ENCODE peak calls at places on chromosomes 2 and 18, in nine cellular contexts. K is HT1080; E is activated gamma-delta T cell treated with Interleukin-2 at 50 U/mL for 16 hours; B is left ventricle myocardium superior; T is T follicular helper cell; Y is RPMI8226; U is lower lobe of right lung; I is stimulated activated CD4-positive, alpha-beta T cell treated with anti-CD3 and anti-CD28 coated beads, Interleukin-2, amount 100 ng/mL, for 48 hours; J is aorta. X is an unnamed sample.

GRCh38 chr18:644395-645004 is 13.0 kb upstream of the TYMS start:
- DNase-seq in T (no peak), K (peak), Y (peak), E (no peak), B (no peak), J (no peak), U (no peak), I (no peak), X (no peak)

GRCh38 chr2:149597050-149598013 is 9.8 kb upstream of the MMADHC start:
- DNase-seq in I (peak), Y (peak), B (no peak), K (peak), E (peak), T (peak), U (no peak), J (no peak), X (no peak)

GRCh38 chr2:9123069-9123468 is 83.5 kb upstream of the ASAP2 start:
- DNase-seq in B (no peak), Y (no peak), T (no peak), I (no peak), U (no peak), E (no peak), K (no peak), J (no peak), X (no peak)

GRCh38 chr2:43034921-43035320 is 191.5 kb downstream of the ZFP36L2 start:
- DNase-seq in T (no peak), U (no peak), J (peak), E (no peak), Y (no peak), K (no peak), I (no peak), B (no peak), X (no peak)

GRCh38 chr2:144504191-144504590 is 15.7 kb downstream of the ZEB2 start:
- DNase-seq in Y (no peak), T (no peak), U (no peak), I (no peak), B (no peak), J (no peak), K (no peak), E (no peak), X (no peak)

GRCh38 chr18:67669993-67670671 is 153.6 kb upstream of the DSEL start:
- DNase-seq in E (no peak), J (no peak), T (no peak), I (no peak), U (no peak), B (no peak), K (no peak), Y (no peak), X (no peak)

GRCh38 chr2:193141-193552 is 70.7 kb downstream of the SH3YL1 start:
- DNase-seq in U (no peak), T (no peak), B (no peak), I (no peak), K (peak), E (peak), Y (no peak), J (no peak), X (no peak)

GRCh38 chr2:240143801-240144648 is 3.6 kb upstream of the OTOS start:
- DNase-seq in U (peak), B (peak), Y (peak), I (peak), J (peak), K (peak), E (peak), T (peak), X (peak)

GRCh38 chr2:189379731-189380261 is 61.5 kb upstream of the WDR75 start:
- DNase-seq in U (no peak), K (no peak), T (no peak), B (no peak), J (no peak), E (no peak), Y (no peak), I (no peak), X (no peak)

GRCh38 chr18:28158083-28158581 is 18.8 kb downstream of the CDH2 start:
- DNase-seq in E (no peak), B (no peak), J (no peak), U (no peak), I (no peak), Y (no peak), T (no peak), K (no peak), X (no peak)

GRCh38 chr18:58076052-58076451 is 32.0 kb downstream of the NEDD4L start:
- DNase-seq in U (no peak), J (no peak), Y (no peak), T (no peak), I (no peak), E (no peak), K (peak), B (no peak), X (no peak)

GRCh38 chr18:23460285-23461273 is 7.5 kb downstream of the RIOK3 start:
- DNase-seq in U (no peak), E (no peak), I (no peak), J (no peak), Y (no peak), K (no peak), T (no peak), B (no peak), X (no peak)

GRCh38 chr2:99682280-99683060 is 192.7 kb upstream of the REV1 start:
- DNase-seq in E (no peak), U (no peak), J (no peak), B (no peak), Y (no peak), I (no peak), K (peak), T (no peak), X (no peak)

GRCh38 chr18:66334534-66334933 is 269.4 kb downstream of the CDH19 start:
- DNase-seq in Y (no peak), U (no peak), K (no peak), J (no peak), I (no peak), B (no peak), T (no peak), E (no peak), X (no peak)

GRCh38 chr2:42021490-42021889 is 26.3 kb upstream of the PKDCC start:
- DNase-seq in K (no peak), E (no peak), U (no peak), Y (no peak), I (no peak), J (no peak), T (no peak), B (peak), X (peak)

GRCh38 chr2:195721042-195721441 is 64.0 kb downstream of the SLC39A10 start:
- DNase-seq in K (no peak), I (no peak), T (no peak), B (no peak), U (no peak), E (no peak), Y (no peak), J (no peak), X (no peak)

GRCh38 chr18:69216390-69216789 is 184.3 kb upstream of the DOK6 start:
- DNase-seq in E (no peak), J (no peak), Y (peak), K (no peak), U (no peak), I (no peak), B (no peak), T (no peak), X (no peak)

GRCh38 chr18:63878982-63879381 is 8.5 kb upstream of the SERPINB2 start:
- DNase-seq in Y (no peak), T (no peak), J (no peak), K (no peak), I (no peak), U (no peak), B (no peak), E (no peak), X (no peak)

GRCh38 chr2:233705911-233706506 is 6.7 kb upstream of the UGT1A5 start:
- DNase-seq in Y (no peak), E (no peak), I (no peak), K (no peak), T (no peak), U (peak), B (no peak), J (no peak), X (peak)

GRCh38 chr18:47716632-47717185 is 213.8 kb downstream of the SMAD2 start:
- DNase-seq in I (no peak), U (no peak), J (no peak), K (no peak), Y (no peak), B (no peak), E (no peak), T (no peak), X (no peak)

GRCh38 chr2:172288603-172289002 is 138.8 kb upstream of the ITGA6 start:
- DNase-seq in T (peak), J (no peak), U (no peak), E (peak), Y (peak), I (peak), K (peak), B (no peak), X (no peak)

GRCh38 chr2:237471457-237472186 is 15.4 kb upstream of the MLPH start:
- DNase-seq in B (peak), E (peak), I (peak), K (peak), J (peak), U (peak), Y (peak), T (no peak), X (peak)

GRCh38 chr2:215773728-215774127 is 239.6 kb downstream of the MREG start:
- DNase-seq in I (no peak), T (no peak), K (peak), Y (no peak), U (peak), J (no peak), B (no peak), E (no peak), X (peak)

GRCh38 chr2:136006658-136007057 is 21.2 kb upstream of the DARS1 start:
- DNase-seq in K (peak), J (no peak), E (no peak), I (no peak), T (no peak), Y (no peak), B (no peak), U (no peak), X (no peak)